ENCODE peak calls at places on chromosomes 7 and 10, in ten cellular contexts. Q, T, N, L, X, P, F, O, B and A are unnamed samples.

GRCh38 chr10:92816106-92816505 is 32.2 kb upstream of the EXOC6 start:
- DNase-seq in Q (no peak), F (no peak), B (no peak), L (no peak), X (no peak), P (no peak), T (no peak), N (no peak), O (no peak), A (no peak)

GRCh38 chr7:38744746-38745145 is 113.6 kb upstream of the AMPH start:
- DNase-seq in N (peak; percentile 48), P (no peak), Q (no peak), T (no peak), F (no peak), X (no peak), O (peak; percentile 13), B (no peak), L (no peak), A (no peak)

GRCh38 chr7:26265499-26266075 is 26.1 kb upstream of the SNX10 start:
- DNase-seq in F (no peak), B (no peak), N (no peak), X (no peak), T (no peak), L (no peak), Q (no peak), O (no peak), P (no peak), A (no peak)

GRCh38 chr7:117190104-117190503 is 132.8 kb downstream of the WNT2 start:
- DNase-seq in L (no peak), P (no peak), O (no peak), T (peak; percentile 5), F (no peak), N (no peak), B (no peak), X (no peak), Q (no peak), A (no peak)

GRCh38 chr10:69710008-69710905 is 80.2 kb downstream of the FAM241B start:
- DNase-seq in P (peak; percentile 29), O (no peak), F (no peak), Q (no peak), L (no peak), T (no peak), B (no peak), X (no peak), N (no peak), A (no peak)

GRCh38 chr7:134533288-134533771 is 6.0 kb downstream of the AKR1B10 start:
- DNase-seq in T (no peak), Q (no peak), L (no peak), F (no peak), O (no peak), P (no peak), X (no peak), B (no peak), N (no peak), A (no peak)

GRCh38 chr10:23053036-23053435 is 42.3 kb upstream of the MSRB2 start:
- DNase-seq in L (no peak), X (peak; percentile 20), B (no peak), N (no peak), T (no peak), F (no peak), O (no peak), P (peak; percentile 69), Q (no peak), A (no peak)

GRCh38 chr10:132064082-132064755 is 1.5 kb upstream of the JAKMIP3 start:
- DNase-seq in F (no peak), N (no peak), T (peak; percentile 71), P (no peak), B (no peak), X (no peak), O (no peak), L (no peak), Q (peak; percentile 27), A (no peak)

GRCh38 chr10:124417846-124418725 is 637 bp downstream of the OAT start:
- DNase-seq in P (peak; percentile 65), L (peak; percentile 56), T (peak; percentile 94), F (peak; percentile 10), N (peak; percentile 87), B (peak; percentile 65), O (no peak), X (peak; percentile 59), Q (peak; percentile 61), A (peak; percentile 74)